ENCODE peak calls at places on chromosomes 2 and 18, in five cellular contexts. M, D, X, P and T are unnamed samples.

GRCh38 chr2:121735520-121736074 is 1.1 kb downstream of the NIFK start:
- DNase-seq in M (no peak), D (no peak), X (no peak), P (no peak), T (no peak)

GRCh38 chr2:10892796-10893350 is 18.9 kb upstream of the KCNF1 start:
- DNase-seq in M (no peak), D (no peak), X (no peak), P (no peak), T (no peak)

GRCh38 chr2:220432645-220433044 is 805.2 kb downstream of the SLC4A3 start:
- DNase-seq in M (no peak), D (no peak), X (no peak), P (no peak), T (no peak)

GRCh38 chr18:50114448-50114847 is 80.5 kb downstream of the MYO5B start:
- DNase-seq in M (no peak), D (no peak), X (no peak), P (no peak), T (no peak)

GRCh38 chr2:229265727-229266126 is 5.4 kb downstream of the PID1 start:
- DNase-seq in M (no peak), D (no peak), X (no peak), P (no peak), T (no peak)

GRCh38 chr2:95389256-95390119 is 13.0 kb upstream of the FAHD2A start:
- DNase-seq in M (peak; percentile 86), D (no peak), X (peak; percentile 64), P (peak; percentile 90), T (peak; percentile 46)

GRCh38 chr2:2856723-2857415 is 520.7 kb downstream of the EIPR1 start:
- DNase-seq in M (no peak), D (no peak), X (no peak), P (no peak), T (no peak)

GRCh38 chr2:213152065-213152794 is 818 bp upstream of the IKZF2 start:
- DNase-seq in M (peak; percentile 27), D (peak; percentile 33), X (peak; percentile 76), P (no peak), T (peak; percentile 53)

GRCh38 chr2:169080250-169081035 is 11.1 kb downstream of the DHRS9 start:
- DNase-seq in M (no peak), D (no peak), X (no peak), P (no peak), T (no peak)

GRCh38 chr2:173412628-173413027 is 58.0 kb downstream of the CDCA7 start:
- DNase-seq in M (no peak), D (no peak), X (no peak), P (no peak), T (no peak)

GRCh38 chr2:178397002-178397605 is 53.9 kb downstream of the PRKRA start:
- DNase-seq in M (peak; percentile 43), D (peak; percentile 41), X (peak; percentile 11), P (peak; percentile 38), T (no peak)

GRCh38 chr2:171878481-171878993 is 15.5 kb downstream of the SLC25A12 start:
- DNase-seq in M (no peak), D (no peak), X (no peak), P (no peak), T (no peak)

GRCh38 chr18:76464281-76465259 is 30.5 kb downstream of the ZNF516 start:
- DNase-seq in M (no peak), D (no peak), X (no peak), P (no peak), T (no peak)

GRCh38 chr2:1811258-1811970 is 67.1 kb upstream of the PXDN start:
- DNase-seq in M (no peak), D (no peak), X (no peak), P (no peak), T (no peak)

GRCh38 chr2:70104231-70105111 is 17.2 kb downstream of the PCBP1 start:
- DNase-seq in M (peak; percentile 30), D (no peak), X (peak; percentile 65), P (no peak), T (no peak)

GRCh38 chr2:105796131-105796638 is 51.5 kb downstream of the NCK2 start:
- DNase-seq in M (no peak), D (no peak), X (no peak), P (no peak), T (no peak)

GRCh38 chr2:210626849-210627248 is 70.5 kb downstream of the CPS1 start:
- DNase-seq in M (no peak), D (peak; percentile 36), X (no peak), P (no peak), T (no peak)

GRCh38 chr18:67318651-67319050 is 197.9 kb downstream of the DSEL start:
- DNase-seq in M (no peak), D (no peak), X (no peak), P (no peak), T (no peak)

GRCh38 chr18:57942090-57942489 is 101.9 kb upstream of the NEDD4L start:
- DNase-seq in M (no peak), D (no peak), X (no peak), P (no peak), T (no peak)

GRCh38 chr2:102618452-102619413 is 620 bp upstream of the SLC9A2 start:
- DNase-seq in M (no peak), D (no peak), X (peak; percentile 50), P (peak; percentile 53), T (peak; percentile 43)

GRCh38 chr2:153403937-153404336 is 74.6 kb downstream of the RPRM start:
- DNase-seq in M (no peak), D (no peak), X (no peak), P (no peak), T (no peak)

GRCh38 chr2:98277156-98277859 is 68.9 kb upstream of the CNGA3 start:
- DNase-seq in M (no peak), D (no peak), X (no peak), P (no peak), T (no peak)

GRCh38 chr18:41940506-41941215 is 14.4 kb upstream of the PIK3C3 start:
- DNase-seq in M (peak; percentile 41), D (peak; percentile 77), X (peak; percentile 9), P (no peak), T (no peak)

GRCh38 chr2:230660294-230661060 is 52.2 kb upstream of the CAB39 start:
- DNase-seq in M (no peak), D (no peak), X (no peak), P (no peak), T (peak; percentile 53)

GRCh38 chr2:235041918-235042575 is 90.2 kb downstream of the SH3BP4 start:
- DNase-seq in M (no peak), D (no peak), X (no peak), P (no peak), T (no peak)

GRCh38 chr2:39128919-39129391 is 8.1 kb upstream of the SOS1 start:
- DNase-seq in M (no peak), D (no peak), X (no peak), P (no peak), T (no peak)

GRCh38 chr2:48723125-48723524 is 32.4 kb downstream of the LHCGR start:
- DNase-seq in M (no peak), D (peak; percentile 93), X (no peak), P (no peak), T (no peak)

GRCh38 chr2:215736653-215737290 is 276.6 kb downstream of the MREG start:
- DNase-seq in M (peak; percentile 19), D (peak; percentile 56), X (no peak), P (no peak), T (no peak)

GRCh38 chr2:186098821-186099220 is 360.2 kb downstream of the FSIP2 start:
- DNase-seq in M (no peak), D (no peak), X (no peak), P (no peak), T (no peak)

GRCh38 chr2:118492335-118492734 is 355.1 kb downstream of the EN1 start:
- DNase-seq in M (no peak), D (peak; percentile 6), X (no peak), P (no peak), T (no peak)

GRCh38 chr2:58992062-58992736 is 751.1 kb upstream of the FANCL start:
- DNase-seq in M (no peak), D (no peak), X (no peak), P (no peak), T (no peak)